ENCODE peak calls at places on chromosomes 3 and 15, in seven cellular contexts. V is heart right ventricle, S is stomach, G is A549, Z is lower lobe of right lung, P is colonic mucosa, C is keratinocyte. R is an unnamed sample.
A peak's percentile ranks its signal among the peaks of the same experiment; 100 is the strongest.

GRCh38 chr15:83653288-83653638 is 660 bp upstream of the ADAMTSL3 start:
- DNase-seq in C (no peak), P (no peak), S (no peak), G (no peak), Z (no peak), V (no peak), R (no peak)

GRCh38 chr15:74793135-74794028 is 11.5 kb downstream of the CSK start:
- DNase-seq in P (no peak), V (no peak), S (no peak), G (no peak), Z (no peak), C (no peak), R (no peak)

GRCh38 chr3:43405888-43406636 is 119.7 kb downstream of the SNRK start:
- DNase-seq in G (no peak), C (no peak), P (no peak), V (peak; percentile 18), Z (no peak), S (no peak), R (no peak)

GRCh38 chr15:64004582-64004981 is 41.7 kb downstream of the DAPK2 start:
- DNase-seq in V (no peak), G (peak; percentile 52), S (peak; percentile 80), Z (no peak), C (peak; percentile 76), P (peak; percentile 86), R (peak; percentile 55)

GRCh38 chr3:143207338-143207961 is 87.9 kb downstream of the CHST2 start:
- DNase-seq in P (no peak), G (no peak), Z (no peak), S (no peak), C (no peak), V (no peak), R (no peak)

GRCh38 chr15:55267401-55268053 is 22.1 kb downstream of the RAB27A start:
- DNase-seq in G (no peak), C (no peak), V (peak; percentile 31), Z (peak; percentile 79), P (peak; percentile 35), S (peak; percentile 50), R (peak; percentile 57)

GRCh38 chr3:46667061-46667621 is 26.3 kb downstream of the ALS2CL start:
- DNase-seq in S (peak; percentile 14), V (no peak), Z (peak; percentile 35), G (no peak), P (no peak), C (no peak), R (peak; percentile 36)

GRCh38 chr15:70154440-70155347 is 57.0 kb upstream of the TLE3 start:
- DNase-seq in C (no peak), S (no peak), G (no peak), V (peak; percentile 36), P (no peak), Z (no peak), R (peak; percentile 71)

GRCh38 chr15:100115711-100116090 is 226.1 kb downstream of the ADAMTS17 start:
- DNase-seq in S (no peak), P (no peak), G (no peak), Z (no peak), V (no peak), C (peak; percentile 9), R (no peak)

GRCh38 chr15:100914876-100915275 is 4.3 kb upstream of the LRRK1 start:
- DNase-seq in P (no peak), C (no peak), S (no peak), Z (no peak), G (no peak), V (no peak), R (no peak)

GRCh38 chr15:68930268-68931022 is at the start of gene SPESP1:
- DNase-seq in P (peak; percentile 76), Z (peak; percentile 60), C (no peak), G (no peak), V (peak; percentile 85), S (peak; percentile 49), R (peak; percentile 53)

GRCh38 chr3:112635674-112636073 is 5.3 kb downstream of the CCDC80 start:
- DNase-seq in G (no peak), C (no peak), S (no peak), V (no peak), P (peak; percentile 30), Z (no peak), R (peak; percentile 14)

GRCh38 chr15:69804786-69805185 is 292.9 kb downstream of the TLE3 start:
- DNase-seq in S (no peak), Z (no peak), G (no peak), V (no peak), C (no peak), P (no peak), R (no peak)

GRCh38 chr3:46280105-46280797 is 38.0 kb downstream of the CCR3 start:
- DNase-seq in S (no peak), V (no peak), G (no peak), C (peak; percentile 54), Z (no peak), P (no peak), R (no peak)

GRCh38 chr3:131038326-131038725 is 11.6 kb downstream of the NEK11 start:
- DNase-seq in P (no peak), V (no peak), S (no peak), Z (no peak), G (no peak), C (no peak), R (no peak)

GRCh38 chr3:169695051-169695450 is 31.5 kb upstream of the MECOM start:
- DNase-seq in G (no peak), S (no peak), P (no peak), C (no peak), V (no peak), Z (no peak), R (no peak)

GRCh38 chr3:169699536-169700050 is 36.1 kb upstream of the MECOM start:
- DNase-seq in S (no peak), G (no peak), Z (no peak), P (no peak), V (peak; percentile 65), C (no peak), R (peak; percentile 54)

GRCh38 chr3:169699070-169699469 is 35.6 kb upstream of the MECOM start:
- DNase-seq in V (no peak), S (no peak), G (no peak), C (no peak), P (no peak), Z (no peak), R (no peak)

GRCh38 chr3:169701457-169701856 is 37.9 kb upstream of the MECOM start:
- DNase-seq in P (no peak), S (no peak), Z (no peak), G (no peak), V (no peak), C (no peak), R (no peak)

DNA sequence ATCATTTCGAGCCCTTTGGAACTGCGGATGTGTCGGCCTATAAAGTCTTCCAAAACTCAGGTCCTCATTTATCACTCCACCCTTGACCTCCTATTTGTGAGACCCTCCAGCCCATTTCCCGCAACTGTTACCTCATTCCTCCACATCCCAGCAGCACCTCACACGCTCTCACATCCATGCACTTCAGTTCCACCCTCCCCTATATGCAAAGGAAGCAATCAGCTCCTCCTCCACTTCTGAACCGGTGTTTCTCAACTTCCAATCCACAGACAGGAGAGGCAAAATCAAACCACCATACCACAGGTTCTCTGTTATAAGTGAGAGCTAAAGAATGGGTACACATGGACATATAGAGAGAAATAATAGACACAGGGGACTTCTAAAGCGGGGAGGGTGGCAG is 36.7 kb upstream of the MECOM start:
- DNase-seq in Z (no peak), V (no peak), P (no peak), G (no peak), C (no peak), S (no peak), R (no peak)
- H3K4me1 ChIP-seq in Z (no peaks in the 10 kb centered on the region), V (peaks cover 22% of the 10 kb centered on the region), P (no peaks in the 10 kb centered on the region), G (no peaks in the 10 kb centered on the region), C (no peaks in the 10 kb centered on the region), S (no peaks in the 10 kb centered on the region), R (no peaks in the 10 kb centered on the region)

GRCh38 chr3:98022978-98023820 is 11.9 kb downstream of the GABRR3 start:
- DNase-seq in V (peak; percentile 91), Z (peak; percentile 90), S (peak; percentile 94), C (no peak), P (peak; percentile 92), G (peak; percentile 43), R (peak; percentile 89)
- H3K4me3 ChIP-seq in V (no peak overlapping the region), Z (no peak overlapping the region), S (no peak overlapping the region), C (no peak overlapping the region), P (no peak overlapping the region), G (no peak overlapping the region), R (no peak overlapping the region)

DNA sequence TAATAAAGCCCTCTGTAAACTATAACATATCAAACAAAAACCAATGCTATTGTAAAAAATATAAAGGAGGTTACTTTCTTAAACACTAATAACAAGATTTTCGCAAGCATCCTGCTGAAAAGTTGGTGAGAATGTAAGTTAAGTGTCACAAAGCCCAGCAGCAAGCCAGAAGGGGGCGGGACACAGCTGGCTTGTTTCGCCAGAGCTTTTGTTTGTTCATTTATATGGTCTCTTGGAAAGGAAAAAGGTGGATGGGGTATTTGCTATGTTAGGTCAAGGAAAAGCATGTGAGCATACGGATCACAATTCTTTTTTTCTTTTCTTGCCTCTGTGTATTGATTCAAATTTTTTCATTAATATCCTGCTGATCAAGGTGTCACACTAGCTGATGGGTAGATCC is 59.9 kb downstream of the HACD2 start:
- DNase-seq in G (no peak), V (no peak), P (no peak), S (no peak), C (no peak), Z (no peak), R (no peak)
- H3K4me1 ChIP-seq in G (no peaks in the 10 kb centered on the region), V (peaks cover 18% of the 10 kb centered on the region), P (no peaks in the 10 kb centered on the region), S (no peaks in the 10 kb centered on the region), C (no peaks in the 10 kb centered on the region), Z (peaks cover 8% of the 10 kb centered on the region), R (no peaks in the 10 kb centered on the region)

GRCh38 chr3:194760740-194761139 is 75.1 kb downstream of the FAM43A start:
- DNase-seq in Z (no peak), V (no peak), S (no peak), C (no peak), P (no peak), G (no peak), R (no peak)
- H3K4me3 ChIP-seq in Z (no peak overlapping the region), V (no peak overlapping the region), S (no peak overlapping the region), C (no peak overlapping the region), P (no peak overlapping the region), G (no peak overlapping the region), R (no peak overlapping the region)

GRCh38 chr3:120475722-120476385 is 25.1 kb upstream of the FSTL1 start:
- DNase-seq in S (no peak), C (no peak), G (no peak), V (no peak), Z (no peak), P (no peak), R (no peak)
- H3K4me1 ChIP-seq in S (no peaks in the 10 kb centered on the region), C (peaks cover 12% of the 10 kb centered on the region), G (peaks cover 10% of the 10 kb centered on the region), V (no peaks in the 10 kb centered on the region), Z (no peaks in the 10 kb centered on the region), P (no peaks in the 10 kb centered on the region), R (no peaks in the 10 kb centered on the region)

R was measured in adrenal gland.